ENCODE peak calls at places on chromosomes 3 and 15, in ten cellular contexts. O, J, A, B, V, K, P, Q, N and H are unnamed samples.

GRCh38 chr15:62495670-62496328 is 330.7 kb upstream of the C2CD4B start:
- DNase-seq in O (peak; percentile 75), J (peak; percentile 80), A (no peak), B (no peak), V (no peak), K (no peak), P (no peak), Q (peak; percentile 90), N (no peak), H (no peak)

GRCh38 chr3:13648060-13648743 is 99.3 kb downstream of the FBLN2 start:
- DNase-seq in O (no peak), J (peak; percentile 80), A (peak; percentile 71), B (peak; percentile 53), V (peak; percentile 91), K (peak; percentile 89), P (peak; percentile 63), Q (peak; percentile 83), N (peak; percentile 93), H (peak; percentile 69)

GRCh38 chr15:76185716-76186115 is 125.6 kb downstream of the ETFA start:
- DNase-seq in O (no peak), J (peak; percentile 82), A (no peak), B (no peak), V (no peak), K (peak; percentile 78), P (peak; percentile 42), Q (peak; percentile 84), N (peak; percentile 67), H (no peak)

GRCh38 chr3:182914341-182914740 is 66.0 kb downstream of the DCUN1D1 start:
- DNase-seq in O (no peak), J (no peak), A (no peak), B (no peak), V (no peak), K (no peak), P (no peak), Q (no peak), N (no peak), H (no peak)

GRCh38 chr15:63565784-63566183 is 31.4 kb upstream of the FBXL22 start:
- DNase-seq in O (no peak), J (no peak), A (no peak), B (no peak), V (no peak), K (no peak), P (no peak), Q (no peak), N (no peak), H (no peak)

GRCh38 chr3:28598165-28598564 is 249.5 kb upstream of the AZI2 start:
- DNase-seq in O (no peak), J (no peak), A (no peak), B (no peak), V (no peak), K (no peak), P (no peak), Q (no peak), N (no peak), H (no peak)

GRCh38 chr15:52797625-52798501 is 7.7 kb upstream of the ONECUT1 start:
- DNase-seq in O (no peak), J (no peak), A (no peak), B (no peak), V (no peak), K (no peak), P (no peak), Q (no peak), N (no peak), H (no peak)

GRCh38 chr3:117393119-117393518 is 683.5 kb downstream of the TUSC7 start:
- DNase-seq in O (no peak), J (no peak), A (no peak), B (no peak), V (no peak), K (no peak), P (no peak), Q (no peak), N (no peak), H (no peak)

GRCh38 chr3:34361921-34362320 is 563.5 kb downstream of the PDCD6IP start:
- DNase-seq in O (no peak), J (no peak), A (no peak), B (no peak), V (no peak), K (no peak), P (no peak), Q (no peak), N (no peak), H (no peak)